ENCODE peak calls at places on chromosome 22, in eight cellular contexts. One of them, this sample, is unnamed.
A peak's percentile ranks its signal among the peaks of the same experiment; 100 is the strongest.

GRCh38 chr22:23524226-23524625 is 55.9 kb downstream of the IGLL1 start:
- DNase-seq in mammary epithelial cell: no peak
- DNase-seq in stomach: no peak
- DNase-seq in A549: no peak
- DNase-seq in activated CD4-positive, alpha-beta T cell treated with anti-CD3 and anti-CD28 coated beads, Interleukin-2, amount 50 U/mL, for 1 hour: no peak
- DNase-seq in psoas muscle: no peak
- DNase-seq in NCI-H1417: no peak
- DNase-seq in ACHN: no peak
- DNase-seq in this sample: no peak

GRCh38 chr22:20131593-20131855 is at the start of gene ZDHHC8:
- DNase-seq in stomach: peak; percentile 49
- DNase-seq in A549: no peak
- DNase-seq in activated CD4-positive, alpha-beta T cell treated with anti-CD3 and anti-CD28 coated beads, Interleukin-2, amount 50 U/mL, for 1 hour: peak; percentile 44
- DNase-seq in psoas muscle: peak; percentile 61
- DNase-seq in ACHN: no peak
- DNase-seq in NCI-H1417: no peak
- DNase-seq in mammary epithelial cell: no peak
- DNase-seq in this sample: peak; percentile 42

GRCh38 chr22:18970180-18970947 is 34.3 kb upstream of the PRODH start:
- DNase-seq in ACHN: peak; percentile 37
- DNase-seq in NCI-H1417: peak; percentile 60
- DNase-seq in mammary epithelial cell: peak; percentile 15
- DNase-seq in psoas muscle: no peak
- DNase-seq in A549: peak; percentile 12
- DNase-seq in stomach: no peak
- DNase-seq in activated CD4-positive, alpha-beta T cell treated with anti-CD3 and anti-CD28 coated beads, Interleukin-2, amount 50 U/mL, for 1 hour: no peak
- DNase-seq in this sample: no peak

GRCh38 chr22:40703174-40703573 is 23.9 kb downstream of the MCHR1 start:
- DNase-seq in activated CD4-positive, alpha-beta T cell treated with anti-CD3 and anti-CD28 coated beads, Interleukin-2, amount 50 U/mL, for 1 hour: no peak
- DNase-seq in mammary epithelial cell: no peak
- DNase-seq in NCI-H1417: no peak
- DNase-seq in stomach: no peak
- DNase-seq in psoas muscle: no peak
- DNase-seq in ACHN: no peak
- DNase-seq in A549: no peak
- DNase-seq in this sample: no peak

GRCh38 chr22:46617250-46618103 is 2.7 kb upstream of the GRAMD4 start:
- DNase-seq in A549: no peak
- DNase-seq in activated CD4-positive, alpha-beta T cell treated with anti-CD3 and anti-CD28 coated beads, Interleukin-2, amount 50 U/mL, for 1 hour: no peak
- DNase-seq in mammary epithelial cell: no peak
- DNase-seq in stomach: no peak
- DNase-seq in psoas muscle: no peak
- DNase-seq in ACHN: peak; percentile 30
- DNase-seq in NCI-H1417: no peak
- DNase-seq in this sample: no peak

GRCh38 chr22:17829691-17830040 is 55.4 kb upstream of the BID start:
- DNase-seq in activated CD4-positive, alpha-beta T cell treated with anti-CD3 and anti-CD28 coated beads, Interleukin-2, amount 50 U/mL, for 1 hour: no peak
- DNase-seq in NCI-H1417: no peak
- DNase-seq in A549: no peak
- DNase-seq in mammary epithelial cell: no peak
- DNase-seq in psoas muscle: no peak
- DNase-seq in stomach: no peak
- DNase-seq in ACHN: no peak
- DNase-seq in this sample: no peak

GRCh38 chr22:27284314-27284713 is 517.2 kb downstream of the MN1 start:
- DNase-seq in ACHN: no peak
- DNase-seq in A549: no peak
- DNase-seq in NCI-H1417: no peak
- DNase-seq in mammary epithelial cell: no peak
- DNase-seq in stomach: no peak
- DNase-seq in psoas muscle: no peak
- DNase-seq in activated CD4-positive, alpha-beta T cell treated with anti-CD3 and anti-CD28 coated beads, Interleukin-2, amount 50 U/mL, for 1 hour: no peak
- DNase-seq in this sample: no peak

GRCh38 chr22:49677495-49677889 is 150.2 kb downstream of the BRD1 start:
- DNase-seq in mammary epithelial cell: no peak
- DNase-seq in stomach: no peak
- DNase-seq in A549: no peak
- DNase-seq in activated CD4-positive, alpha-beta T cell treated with anti-CD3 and anti-CD28 coated beads, Interleukin-2, amount 50 U/mL, for 1 hour: no peak
- DNase-seq in psoas muscle: no peak
- DNase-seq in ACHN: no peak
- DNase-seq in NCI-H1417: no peak
- DNase-seq in this sample: no peak

GRCh38 chr22:17563936-17564391 is 666 bp downstream of the SLC25A18 start:
- DNase-seq in A549: no peak
- DNase-seq in mammary epithelial cell: no peak
- DNase-seq in psoas muscle: peak; percentile 39
- DNase-seq in stomach: no peak
- DNase-seq in activated CD4-positive, alpha-beta T cell treated with anti-CD3 and anti-CD28 coated beads, Interleukin-2, amount 50 U/mL, for 1 hour: no peak
- DNase-seq in NCI-H1417: no peak
- DNase-seq in ACHN: no peak
- DNase-seq in this sample: no peak

GRCh38 chr22:31829505-31829904 is 75.7 kb downstream of the DEPDC5 start:
- DNase-seq in psoas muscle: peak; percentile 21
- DNase-seq in ACHN: peak; percentile 89
- DNase-seq in activated CD4-positive, alpha-beta T cell treated with anti-CD3 and anti-CD28 coated beads, Interleukin-2, amount 50 U/mL, for 1 hour: no peak
- DNase-seq in A549: peak; percentile 77
- DNase-seq in mammary epithelial cell: peak; percentile 98
- DNase-seq in stomach: no peak
- DNase-seq in NCI-H1417: peak; percentile 1
- DNase-seq in this sample: no peak

GRCh38 chr22:45254789-45255261 is 14.1 kb upstream of the KIAA0930 start:
- DNase-seq in activated CD4-positive, alpha-beta T cell treated with anti-CD3 and anti-CD28 coated beads, Interleukin-2, amount 50 U/mL, for 1 hour: no peak
- DNase-seq in NCI-H1417: no peak
- DNase-seq in stomach: no peak
- DNase-seq in psoas muscle: no peak
- DNase-seq in ACHN: no peak
- DNase-seq in mammary epithelial cell: no peak
- DNase-seq in A549: no peak
- DNase-seq in this sample: no peak

GRCh38 chr22:45529097-45529496 is 26.4 kb downstream of the FBLN1 start:
- DNase-seq in ACHN: no peak
- DNase-seq in A549: no peak
- DNase-seq in NCI-H1417: no peak
- DNase-seq in activated CD4-positive, alpha-beta T cell treated with anti-CD3 and anti-CD28 coated beads, Interleukin-2, amount 50 U/mL, for 1 hour: no peak
- DNase-seq in mammary epithelial cell: no peak
- DNase-seq in psoas muscle: no peak
- DNase-seq in stomach: no peak
- DNase-seq in this sample: no peak

GRCh38 chr22:44801476-44801875 is 49.1 kb downstream of the ARHGAP8 start:
- DNase-seq in A549: no peak
- DNase-seq in ACHN: no peak
- DNase-seq in stomach: no peak
- DNase-seq in NCI-H1417: no peak
- DNase-seq in activated CD4-positive, alpha-beta T cell treated with anti-CD3 and anti-CD28 coated beads, Interleukin-2, amount 50 U/mL, for 1 hour: no peak
- DNase-seq in psoas muscle: no peak
- DNase-seq in mammary epithelial cell: no peak
- DNase-seq in this sample: no peak

GRCh38 chr22:49090853-49091135 is 736.9 kb downstream of the BRD1 start:
- DNase-seq in ACHN: no peak
- DNase-seq in mammary epithelial cell: no peak
- DNase-seq in NCI-H1417: no peak
- DNase-seq in stomach: no peak
- DNase-seq in activated CD4-positive, alpha-beta T cell treated with anti-CD3 and anti-CD28 coated beads, Interleukin-2, amount 50 U/mL, for 1 hour: no peak
- DNase-seq in A549: no peak
- DNase-seq in psoas muscle: no peak
- DNase-seq in this sample: no peak

GRCh38 chr22:46652081-46652929 is 32.1 kb downstream of the GRAMD4 start:
- DNase-seq in stomach: no peak
- DNase-seq in psoas muscle: no peak
- DNase-seq in activated CD4-positive, alpha-beta T cell treated with anti-CD3 and anti-CD28 coated beads, Interleukin-2, amount 50 U/mL, for 1 hour: no peak
- DNase-seq in A549: no peak
- DNase-seq in mammary epithelial cell: no peak
- DNase-seq in NCI-H1417: no peak
- DNase-seq in ACHN: no peak
- DNase-seq in this sample: no peak

GRCh38 chr22:50173983-50174355 is 3.4 kb downstream of the PANX2 start:
- DNase-seq in mammary epithelial cell: no peak
- DNase-seq in psoas muscle: no peak
- DNase-seq in A549: no peak
- DNase-seq in stomach: no peak
- DNase-seq in activated CD4-positive, alpha-beta T cell treated with anti-CD3 and anti-CD28 coated beads, Interleukin-2, amount 50 U/mL, for 1 hour: no peak
- DNase-seq in ACHN: no peak
- DNase-seq in NCI-H1417: no peak
- DNase-seq in this sample: no peak

GRCh38 chr22:19610518-19611253 is 86.5 kb upstream of the CLDN5 start:
- DNase-seq in mammary epithelial cell: no peak
- DNase-seq in A549: no peak
- DNase-seq in stomach: no peak
- DNase-seq in psoas muscle: no peak
- DNase-seq in activated CD4-positive, alpha-beta T cell treated with anti-CD3 and anti-CD28 coated beads, Interleukin-2, amount 50 U/mL, for 1 hour: no peak
- DNase-seq in ACHN: no peak
- DNase-seq in NCI-H1417: peak; percentile 26
- DNase-seq in this sample: no peak

GRCh38 chr22:42769574-42770447 is 49.1 kb upstream of the A4GALT start:
- DNase-seq in ACHN: peak; percentile 59
- DNase-seq in psoas muscle: peak; percentile 64
- DNase-seq in A549: no peak
- DNase-seq in mammary epithelial cell: no peak
- DNase-seq in activated CD4-positive, alpha-beta T cell treated with anti-CD3 and anti-CD28 coated beads, Interleukin-2, amount 50 U/mL, for 1 hour: no peak
- DNase-seq in NCI-H1417: no peak
- DNase-seq in stomach: peak; percentile 90
- DNase-seq in this sample: no peak

GRCh38 chr22:29320546-29320945 is 5.0 kb upstream of the RASL10A start:
- DNase-seq in mammary epithelial cell: no peak
- DNase-seq in A549: no peak
- DNase-seq in NCI-H1417: no peak
- DNase-seq in activated CD4-positive, alpha-beta T cell treated with anti-CD3 and anti-CD28 coated beads, Interleukin-2, amount 50 U/mL, for 1 hour: no peak
- DNase-seq in stomach: no peak
- DNase-seq in psoas muscle: no peak
- DNase-seq in ACHN: no peak
- DNase-seq in this sample: no peak

GRCh38 chr22:36221799-36222751 is 17.3 kb downstream of the APOL2 start:
- DNase-seq in A549: peak; percentile 19
- DNase-seq in psoas muscle: peak; percentile 39
- DNase-seq in ACHN: peak; percentile 21
- DNase-seq in stomach: peak; percentile 68
- DNase-seq in activated CD4-positive, alpha-beta T cell treated with anti-CD3 and anti-CD28 coated beads, Interleukin-2, amount 50 U/mL, for 1 hour: peak; percentile 47
- DNase-seq in NCI-H1417: peak; percentile 58
- DNase-seq in mammary epithelial cell: peak; percentile 28
- DNase-seq in this sample: peak; percentile 47

GRCh38 chr22:29030016-29030617 is 31.5 kb downstream of the C22orf31 start:
- DNase-seq in stomach: peak; percentile 42
- DNase-seq in NCI-H1417: peak; percentile 71
- DNase-seq in mammary epithelial cell: peak; percentile 94
- DNase-seq in psoas muscle: no peak
- DNase-seq in ACHN: peak; percentile 30
- DNase-seq in activated CD4-positive, alpha-beta T cell treated with anti-CD3 and anti-CD28 coated beads, Interleukin-2, amount 50 U/mL, for 1 hour: no peak
- DNase-seq in A549: no peak
- DNase-seq in this sample: no peak

GRCh38 chr22:42773161-42773560 is 52.5 kb upstream of the A4GALT start:
- DNase-seq in mammary epithelial cell: no peak
- DNase-seq in A549: no peak
- DNase-seq in ACHN: no peak
- DNase-seq in stomach: no peak
- DNase-seq in activated CD4-positive, alpha-beta T cell treated with anti-CD3 and anti-CD28 coated beads, Interleukin-2, amount 50 U/mL, for 1 hour: no peak
- DNase-seq in psoas muscle: no peak
- DNase-seq in NCI-H1417: peak; percentile 64
- DNase-seq in this sample: no peak

GRCh38 chr22:38754247-38755154 is 1.3 kb downstream of the SUN2 start:
- DNase-seq in mammary epithelial cell: peak; percentile 81
- DNase-seq in A549: no peak
- DNase-seq in NCI-H1417: peak; percentile 31
- DNase-seq in ACHN: no peak
- DNase-seq in activated CD4-positive, alpha-beta T cell treated with anti-CD3 and anti-CD28 coated beads, Interleukin-2, amount 50 U/mL, for 1 hour: no peak
- DNase-seq in psoas muscle: peak; percentile 62
- DNase-seq in stomach: peak; percentile 92
- DNase-seq in this sample: no peak

GRCh38 chr22:29302402-29302680 is 4.1 kb upstream of the GAS2L1 start:
- DNase-seq in stomach: no peak
- DNase-seq in NCI-H1417: no peak
- DNase-seq in activated CD4-positive, alpha-beta T cell treated with anti-CD3 and anti-CD28 coated beads, Interleukin-2, amount 50 U/mL, for 1 hour: no peak
- DNase-seq in A549: no peak
- DNase-seq in mammary epithelial cell: no peak
- DNase-seq in ACHN: no peak
- DNase-seq in psoas muscle: no peak
- DNase-seq in this sample: no peak

GRCh38 chr22:47012589-47013365 is 250.3 kb downstream of the TBC1D22A start:
- DNase-seq in mammary epithelial cell: no peak
- DNase-seq in NCI-H1417: peak; percentile 0
- DNase-seq in psoas muscle: no peak
- DNase-seq in A549: no peak
- DNase-seq in ACHN: peak; percentile 6
- DNase-seq in activated CD4-positive, alpha-beta T cell treated with anti-CD3 and anti-CD28 coated beads, Interleukin-2, amount 50 U/mL, for 1 hour: no peak
- DNase-seq in stomach: no peak
- DNase-seq in this sample: no peak

GRCh38 chr22:23175817-23176644 is 4.3 kb upstream of the BCR start:
- DNase-seq in mammary epithelial cell: no peak
- DNase-seq in activated CD4-positive, alpha-beta T cell treated with anti-CD3 and anti-CD28 coated beads, Interleukin-2, amount 50 U/mL, for 1 hour: no peak
- DNase-seq in psoas muscle: no peak
- DNase-seq in NCI-H1417: no peak
- DNase-seq in ACHN: no peak
- DNase-seq in A549: no peak
- DNase-seq in stomach: no peak
- DNase-seq in this sample: no peak

GRCh38 chr22:50419116-50419515 is 55.7 kb downstream of the SBF1 start:
- DNase-seq in mammary epithelial cell: no peak
- DNase-seq in stomach: no peak
- DNase-seq in psoas muscle: no peak
- DNase-seq in A549: no peak
- DNase-seq in ACHN: no peak
- DNase-seq in NCI-H1417: no peak
- DNase-seq in activated CD4-positive, alpha-beta T cell treated with anti-CD3 and anti-CD28 coated beads, Interleukin-2, amount 50 U/mL, for 1 hour: no peak
- DNase-seq in this sample: no peak

GRCh38 chr22:45911601-45912271 is 65.2 kb downstream of the WNT7B start:
- DNase-seq in A549: peak; percentile 72
- DNase-seq in stomach: peak; percentile 36
- DNase-seq in NCI-H1417: peak; percentile 31
- DNase-seq in mammary epithelial cell: peak; percentile 67
- DNase-seq in ACHN: no peak
- DNase-seq in psoas muscle: peak; percentile 57
- DNase-seq in activated CD4-positive, alpha-beta T cell treated with anti-CD3 and anti-CD28 coated beads, Interleukin-2, amount 50 U/mL, for 1 hour: no peak
- DNase-seq in this sample: no peak

GRCh38 chr22:42964994-42965699 is 49.8 kb downstream of the PACSIN2 start:
- DNase-seq in stomach: no peak
- DNase-seq in activated CD4-positive, alpha-beta T cell treated with anti-CD3 and anti-CD28 coated beads, Interleukin-2, amount 50 U/mL, for 1 hour: no peak
- DNase-seq in NCI-H1417: peak; percentile 78
- DNase-seq in psoas muscle: no peak
- DNase-seq in ACHN: no peak
- DNase-seq in mammary epithelial cell: no peak
- DNase-seq in A549: no peak
- DNase-seq in this sample: no peak

GRCh38 chr22:38869663-38870062 is 2.4 kb downstream of the CBX6 start:
- DNase-seq in activated CD4-positive, alpha-beta T cell treated with anti-CD3 and anti-CD28 coated beads, Interleukin-2, amount 50 U/mL, for 1 hour: no peak
- DNase-seq in A549: no peak
- DNase-seq in NCI-H1417: no peak
- DNase-seq in stomach: no peak
- DNase-seq in mammary epithelial cell: no peak
- DNase-seq in psoas muscle: no peak
- DNase-seq in ACHN: no peak
- DNase-seq in this sample: no peak

GRCh38 chr22:50641696-50642607 is 14.0 kb upstream of the ARSA start:
- DNase-seq in psoas muscle: no peak
- DNase-seq in A549: no peak
- DNase-seq in mammary epithelial cell: no peak
- DNase-seq in stomach: no peak
- DNase-seq in ACHN: no peak
- DNase-seq in activated CD4-positive, alpha-beta T cell treated with anti-CD3 and anti-CD28 coated beads, Interleukin-2, amount 50 U/mL, for 1 hour: no peak
- DNase-seq in NCI-H1417: no peak
- DNase-seq in this sample: no peak

GRCh38 chr22:45731041-45731797 is 59.6 kb downstream of the ATXN10 start:
- DNase-seq in psoas muscle: no peak
- DNase-seq in stomach: no peak
- DNase-seq in A549: peak; percentile 25
- DNase-seq in activated CD4-positive, alpha-beta T cell treated with anti-CD3 and anti-CD28 coated beads, Interleukin-2, amount 50 U/mL, for 1 hour: no peak
- DNase-seq in NCI-H1417: no peak
- DNase-seq in ACHN: peak; percentile 71
- DNase-seq in mammary epithelial cell: peak; percentile 3
- DNase-seq in this sample: no peak

GRCh38 chr22:42416671-42417230 is 15.5 kb downstream of the NFAM1 start:
- DNase-seq in A549: no peak
- DNase-seq in stomach: no peak
- DNase-seq in mammary epithelial cell: no peak
- DNase-seq in NCI-H1417: no peak
- DNase-seq in ACHN: no peak
- DNase-seq in psoas muscle: no peak
- DNase-seq in activated CD4-positive, alpha-beta T cell treated with anti-CD3 and anti-CD28 coated beads, Interleukin-2, amount 50 U/mL, for 1 hour: no peak
- DNase-seq in this sample: no peak

GRCh38 chr22:30020511-30020910 is 59.8 kb upstream of the HORMAD2 start:
- DNase-seq in activated CD4-positive, alpha-beta T cell treated with anti-CD3 and anti-CD28 coated beads, Interleukin-2, amount 50 U/mL, for 1 hour: no peak
- DNase-seq in stomach: no peak
- DNase-seq in A549: no peak
- DNase-seq in NCI-H1417: no peak
- DNase-seq in psoas muscle: no peak
- DNase-seq in mammary epithelial cell: no peak
- DNase-seq in ACHN: no peak
- DNase-seq in this sample: no peak